ENCODE peak calls at places on chromosome 19, in six cellular contexts. One of them, this sample, is unnamed.

GRCh38 chr19:46239193-46239767 is 9.7 kb downstream of the IGFL1 start:
- DNase-seq in activated CD4-positive, CD25-positive, alpha-beta regulatory T cell treated with anti-CD3 and anti-CD28 coated beads, Interleukin-2, amount 50 U/mL, for 16 hours: no peak
- DNase-seq in iPS-NIHi11: no peak
- DNase-seq in H4: no peak
- DNase-seq in NT2/D1: no peak
- DNase-seq in CD8-positive, alpha-beta T cell: no peak
- DNase-seq in this sample: no peak

GRCh38 chr19:50912727-50913716 is 1.8 kb upstream of the KLK4 start:
- DNase-seq in activated CD4-positive, CD25-positive, alpha-beta regulatory T cell treated with anti-CD3 and anti-CD28 coated beads, Interleukin-2, amount 50 U/mL, for 16 hours: no peak
- DNase-seq in iPS-NIHi11: no peak
- DNase-seq in H4: no peak
- DNase-seq in NT2/D1: no peak
- DNase-seq in CD8-positive, alpha-beta T cell: no peak
- DNase-seq in this sample: no peak

GRCh38 chr19:21483589-21484170 is 21.7 kb upstream of the ZNF429 start:
- DNase-seq in activated CD4-positive, CD25-positive, alpha-beta regulatory T cell treated with anti-CD3 and anti-CD28 coated beads, Interleukin-2, amount 50 U/mL, for 16 hours: peak
- DNase-seq in iPS-NIHi11: peak
- DNase-seq in H4: no peak
- DNase-seq in NT2/D1: peak
- DNase-seq in CD8-positive, alpha-beta T cell: peak
- DNase-seq in this sample: no peak

GRCh38 chr19:13083627-13084026 is 19.0 kb downstream of the LYL1 start:
- DNase-seq in activated CD4-positive, CD25-positive, alpha-beta regulatory T cell treated with anti-CD3 and anti-CD28 coated beads, Interleukin-2, amount 50 U/mL, for 16 hours: no peak
- DNase-seq in iPS-NIHi11: no peak
- DNase-seq in H4: no peak
- DNase-seq in NT2/D1: no peak
- DNase-seq in CD8-positive, alpha-beta T cell: no peak
- DNase-seq in this sample: peak

GRCh38 chr19:35801828-35802227 is 10.8 kb downstream of the PRODH2 start:
- DNase-seq in activated CD4-positive, CD25-positive, alpha-beta regulatory T cell treated with anti-CD3 and anti-CD28 coated beads, Interleukin-2, amount 50 U/mL, for 16 hours: no peak
- DNase-seq in iPS-NIHi11: no peak
- DNase-seq in H4: no peak
- DNase-seq in NT2/D1: no peak
- DNase-seq in CD8-positive, alpha-beta T cell: no peak
- DNase-seq in this sample: no peak

GRCh38 chr19:16078311-16078758 is 2.0 kb downstream of the TPM4 start:
- DNase-seq in activated CD4-positive, CD25-positive, alpha-beta regulatory T cell treated with anti-CD3 and anti-CD28 coated beads, Interleukin-2, amount 50 U/mL, for 16 hours: no peak
- DNase-seq in iPS-NIHi11: no peak
- DNase-seq in H4: no peak
- DNase-seq in NT2/D1: no peak
- DNase-seq in CD8-positive, alpha-beta T cell: no peak
- DNase-seq in this sample: no peak

GRCh38 chr19:19826875-19827274 is 5.3 kb upstream of the ZNF506 start:
- DNase-seq in activated CD4-positive, CD25-positive, alpha-beta regulatory T cell treated with anti-CD3 and anti-CD28 coated beads, Interleukin-2, amount 50 U/mL, for 16 hours: no peak
- DNase-seq in iPS-NIHi11: no peak
- DNase-seq in H4: no peak
- DNase-seq in NT2/D1: no peak
- DNase-seq in CD8-positive, alpha-beta T cell: no peak
- DNase-seq in this sample: no peak

GRCh38 chr19:41575998-41576397 is at the start of gene CEACAM21:
- DNase-seq in activated CD4-positive, CD25-positive, alpha-beta regulatory T cell treated with anti-CD3 and anti-CD28 coated beads, Interleukin-2, amount 50 U/mL, for 16 hours: no peak
- DNase-seq in iPS-NIHi11: no peak
- DNase-seq in H4: no peak
- DNase-seq in NT2/D1: no peak
- DNase-seq in CD8-positive, alpha-beta T cell: no peak
- DNase-seq in this sample: no peak

GRCh38 chr19:28505933-28506332 is 707.0 kb downstream of the UQCRFS1 start:
- DNase-seq in activated CD4-positive, CD25-positive, alpha-beta regulatory T cell treated with anti-CD3 and anti-CD28 coated beads, Interleukin-2, amount 50 U/mL, for 16 hours: no peak
- DNase-seq in iPS-NIHi11: no peak
- DNase-seq in H4: no peak
- DNase-seq in NT2/D1: no peak
- DNase-seq in CD8-positive, alpha-beta T cell: no peak
- DNase-seq in this sample: no peak

GRCh38 chr19:1718382-1719315 is 34.7 kb upstream of the ONECUT3 start:
- DNase-seq in activated CD4-positive, CD25-positive, alpha-beta regulatory T cell treated with anti-CD3 and anti-CD28 coated beads, Interleukin-2, amount 50 U/mL, for 16 hours: no peak
- DNase-seq in iPS-NIHi11: peak
- DNase-seq in H4: no peak
- DNase-seq in NT2/D1: no peak
- DNase-seq in CD8-positive, alpha-beta T cell: no peak
- DNase-seq in this sample: no peak

GRCh38 chr19:1684573-1684912 is 32.1 kb upstream of the TCF3 start:
- DNase-seq in activated CD4-positive, CD25-positive, alpha-beta regulatory T cell treated with anti-CD3 and anti-CD28 coated beads, Interleukin-2, amount 50 U/mL, for 16 hours: no peak
- DNase-seq in iPS-NIHi11: no peak
- DNase-seq in H4: no peak
- DNase-seq in NT2/D1: no peak
- DNase-seq in CD8-positive, alpha-beta T cell: no peak
- DNase-seq in this sample: no peak

GRCh38 chr19:4144666-4145261 is 8.7 kb upstream of the CREB3L3 start:
- DNase-seq in activated CD4-positive, CD25-positive, alpha-beta regulatory T cell treated with anti-CD3 and anti-CD28 coated beads, Interleukin-2, amount 50 U/mL, for 16 hours: no peak
- DNase-seq in iPS-NIHi11: no peak
- DNase-seq in H4: peak
- DNase-seq in NT2/D1: no peak
- DNase-seq in CD8-positive, alpha-beta T cell: no peak
- DNase-seq in this sample: no peak

GRCh38 chr19:38229585-38230073 is 5.6 kb upstream of the DPF1 start:
- DNase-seq in activated CD4-positive, CD25-positive, alpha-beta regulatory T cell treated with anti-CD3 and anti-CD28 coated beads, Interleukin-2, amount 50 U/mL, for 16 hours: peak
- DNase-seq in iPS-NIHi11: peak
- DNase-seq in H4: peak
- DNase-seq in NT2/D1: peak
- DNase-seq in CD8-positive, alpha-beta T cell: peak
- DNase-seq in this sample: peak

GRCh38 chr19:15216363-15216762 is 15.6 kb upstream of the NOTCH3 start:
- DNase-seq in activated CD4-positive, CD25-positive, alpha-beta regulatory T cell treated with anti-CD3 and anti-CD28 coated beads, Interleukin-2, amount 50 U/mL, for 16 hours: no peak
- DNase-seq in iPS-NIHi11: no peak
- DNase-seq in H4: no peak
- DNase-seq in NT2/D1: no peak
- DNase-seq in CD8-positive, alpha-beta T cell: no peak
- DNase-seq in this sample: no peak

GRCh38 chr19:6610934-6611370 is 20.0 kb upstream of the CD70 start:
- DNase-seq in activated CD4-positive, CD25-positive, alpha-beta regulatory T cell treated with anti-CD3 and anti-CD28 coated beads, Interleukin-2, amount 50 U/mL, for 16 hours: no peak
- DNase-seq in iPS-NIHi11: no peak
- DNase-seq in H4: peak
- DNase-seq in NT2/D1: no peak
- DNase-seq in CD8-positive, alpha-beta T cell: no peak
- DNase-seq in this sample: no peak

GRCh38 chr19:3061214-3062161 is 807 bp downstream of the TLE5 start:
- DNase-seq in activated CD4-positive, CD25-positive, alpha-beta regulatory T cell treated with anti-CD3 and anti-CD28 coated beads, Interleukin-2, amount 50 U/mL, for 16 hours: peak
- DNase-seq in iPS-NIHi11: peak
- DNase-seq in H4: no peak
- DNase-seq in NT2/D1: no peak
- DNase-seq in CD8-positive, alpha-beta T cell: peak
- DNase-seq in this sample: no peak

GRCh38 chr19:51325161-51325979 is 13.9 kb downstream of the IGLON5 start:
- DNase-seq in activated CD4-positive, CD25-positive, alpha-beta regulatory T cell treated with anti-CD3 and anti-CD28 coated beads, Interleukin-2, amount 50 U/mL, for 16 hours: no peak
- DNase-seq in iPS-NIHi11: no peak
- DNase-seq in H4: no peak
- DNase-seq in NT2/D1: no peak
- DNase-seq in CD8-positive, alpha-beta T cell: no peak
- DNase-seq in this sample: no peak

GRCh38 chr19:33409035-33409434 is 35.5 kb downstream of the CEBPG start:
- DNase-seq in activated CD4-positive, CD25-positive, alpha-beta regulatory T cell treated with anti-CD3 and anti-CD28 coated beads, Interleukin-2, amount 50 U/mL, for 16 hours: no peak
- DNase-seq in iPS-NIHi11: no peak
- DNase-seq in H4: no peak
- DNase-seq in NT2/D1: no peak
- DNase-seq in CD8-positive, alpha-beta T cell: no peak
- DNase-seq in this sample: no peak

GRCh38 chr19:17576758-17577532 is 21.5 kb downstream of the COLGALT1 start:
- DNase-seq in activated CD4-positive, CD25-positive, alpha-beta regulatory T cell treated with anti-CD3 and anti-CD28 coated beads, Interleukin-2, amount 50 U/mL, for 16 hours: no peak
- DNase-seq in iPS-NIHi11: peak
- DNase-seq in H4: no peak
- DNase-seq in NT2/D1: peak
- DNase-seq in CD8-positive, alpha-beta T cell: no peak
- DNase-seq in this sample: peak

GRCh38 chr19:30830875-30831274 is 458.7 kb downstream of the ZNF536 start:
- DNase-seq in activated CD4-positive, CD25-positive, alpha-beta regulatory T cell treated with anti-CD3 and anti-CD28 coated beads, Interleukin-2, amount 50 U/mL, for 16 hours: no peak
- DNase-seq in iPS-NIHi11: no peak
- DNase-seq in H4: no peak
- DNase-seq in NT2/D1: no peak
- DNase-seq in CD8-positive, alpha-beta T cell: no peak
- DNase-seq in this sample: no peak

GRCh38 chr19:18128044-18128443 is 24.9 kb upstream of the PIK3R2 start:
- DNase-seq in activated CD4-positive, CD25-positive, alpha-beta regulatory T cell treated with anti-CD3 and anti-CD28 coated beads, Interleukin-2, amount 50 U/mL, for 16 hours: no peak
- DNase-seq in iPS-NIHi11: no peak
- DNase-seq in H4: no peak
- DNase-seq in NT2/D1: no peak
- DNase-seq in CD8-positive, alpha-beta T cell: no peak
- DNase-seq in this sample: no peak

GRCh38 chr19:35621708-35622107 is 7.1 kb upstream of the RBM42 start:
- DNase-seq in activated CD4-positive, CD25-positive, alpha-beta regulatory T cell treated with anti-CD3 and anti-CD28 coated beads, Interleukin-2, amount 50 U/mL, for 16 hours: no peak
- DNase-seq in iPS-NIHi11: no peak
- DNase-seq in H4: no peak
- DNase-seq in NT2/D1: no peak
- DNase-seq in CD8-positive, alpha-beta T cell: no peak
- DNase-seq in this sample: no peak

GRCh38 chr19:31340059-31341025 is 8.9 kb downstream of the TSHZ3 start:
- DNase-seq in activated CD4-positive, CD25-positive, alpha-beta regulatory T cell treated with anti-CD3 and anti-CD28 coated beads, Interleukin-2, amount 50 U/mL, for 16 hours: no peak
- DNase-seq in iPS-NIHi11: no peak
- DNase-seq in H4: no peak
- DNase-seq in NT2/D1: no peak
- DNase-seq in CD8-positive, alpha-beta T cell: no peak
- DNase-seq in this sample: no peak

GRCh38 chr19:15161028-15161984 is 39.5 kb downstream of the NOTCH3 start:
- DNase-seq in activated CD4-positive, CD25-positive, alpha-beta regulatory T cell treated with anti-CD3 and anti-CD28 coated beads, Interleukin-2, amount 50 U/mL, for 16 hours: no peak
- DNase-seq in iPS-NIHi11: peak
- DNase-seq in H4: peak
- DNase-seq in NT2/D1: no peak
- DNase-seq in CD8-positive, alpha-beta T cell: no peak
- DNase-seq in this sample: no peak

GRCh38 chr19:10112037-10112751 is 701 bp downstream of the P2RY11 start:
- DNase-seq in activated CD4-positive, CD25-positive, alpha-beta regulatory T cell treated with anti-CD3 and anti-CD28 coated beads, Interleukin-2, amount 50 U/mL, for 16 hours: no peak
- DNase-seq in iPS-NIHi11: no peak
- DNase-seq in H4: no peak
- DNase-seq in NT2/D1: no peak
- DNase-seq in CD8-positive, alpha-beta T cell: no peak
- DNase-seq in this sample: no peak

GRCh38 chr19:2827840-2828489 is 8.3 kb downstream of the ZNF554 start:
- DNase-seq in activated CD4-positive, CD25-positive, alpha-beta regulatory T cell treated with anti-CD3 and anti-CD28 coated beads, Interleukin-2, amount 50 U/mL, for 16 hours: no peak
- DNase-seq in iPS-NIHi11: no peak
- DNase-seq in H4: no peak
- DNase-seq in NT2/D1: no peak
- DNase-seq in CD8-positive, alpha-beta T cell: no peak
- DNase-seq in this sample: no peak

GRCh38 chr19:38210458-38210987 is 13.5 kb downstream of the DPF1 start:
- DNase-seq in activated CD4-positive, CD25-positive, alpha-beta regulatory T cell treated with anti-CD3 and anti-CD28 coated beads, Interleukin-2, amount 50 U/mL, for 16 hours: no peak
- DNase-seq in iPS-NIHi11: peak
- DNase-seq in H4: no peak
- DNase-seq in NT2/D1: peak
- DNase-seq in CD8-positive, alpha-beta T cell: no peak
- DNase-seq in this sample: no peak

GRCh38 chr19:24072720-24073119 is 14.3 kb upstream of the ZNF254 start:
- DNase-seq in activated CD4-positive, CD25-positive, alpha-beta regulatory T cell treated with anti-CD3 and anti-CD28 coated beads, Interleukin-2, amount 50 U/mL, for 16 hours: no peak
- DNase-seq in iPS-NIHi11: no peak
- DNase-seq in H4: no peak
- DNase-seq in NT2/D1: no peak
- DNase-seq in CD8-positive, alpha-beta T cell: no peak
- DNase-seq in this sample: no peak

This sample was measured in NCI-H187.